ENCODE peak calls at places on chromosomes 6 and 20, in five cellular contexts. T, D, Q, G and V are unnamed samples.
A peak's percentile ranks its signal among the peaks of the same experiment; 100 is the strongest.

GRCh38 chr6:53630533-53631269 is 34.9 kb downstream of the KLHL31 start:
- DNase-seq in Q (no peak), G (no peak), T (no peak), D (no peak), V (no peak)

GRCh38 chr6:52305385-52305784 is 20.8 kb upstream of the MCM3 start:
- DNase-seq in G (no peak), Q (no peak), T (no peak), D (no peak), V (no peak)

GRCh38 chr6:159572344-159573120 is 120.5 kb downstream of the SOD2 start:
- DNase-seq in Q (peak; percentile 60), G (no peak), D (no peak), T (no peak), V (no peak)

GRCh38 chr6:6270948-6271347 is 49.5 kb downstream of the F13A1 start:
- DNase-seq in G (no peak), T (no peak), D (no peak), Q (no peak), V (no peak)

GRCh38 chr6:62150048-62150663 is 135.9 kb downstream of the KHDRBS2 start:
- DNase-seq in D (no peak), G (peak; percentile 30), T (no peak), Q (no peak), V (peak; percentile 33)

GRCh38 chr20:34185766-34186620 is 55.2 kb upstream of the ASIP start:
- DNase-seq in Q (no peak), D (no peak), G (no peak), T (no peak), V (no peak)

GRCh38 chr6:15560713-15561112 is 102.1 kb downstream of the DTNBP1 start:
- DNase-seq in Q (no peak), D (no peak), T (no peak), G (no peak), V (no peak)

GRCh38 chr6:38882157-38882556 is 166.4 kb upstream of the GLP1R start:
- DNase-seq in D (no peak), G (no peak), T (no peak), Q (no peak), V (no peak)

GRCh38 chr6:43669050-43669921 is 18.3 kb downstream of the MRPS18A start:
- DNase-seq in D (no peak), G (peak; percentile 62), Q (peak; percentile 94), T (no peak), V (no peak)

GRCh38 chr20:60652615-60653014 is 599.4 kb upstream of the CDH4 start:
- DNase-seq in T (no peak), D (no peak), G (no peak), Q (no peak), V (no peak)

GRCh38 chr6:63307581-63308246 is 12.1 kb downstream of the LGSN start:
- DNase-seq in Q (no peak), D (no peak), G (peak; percentile 13), T (no peak), V (peak; percentile 16)

GRCh38 chr20:46034039-46034438 is 5.0 kb downstream of the SLC12A5 start:
- DNase-seq in T (no peak), G (no peak), D (no peak), Q (no peak), V (no peak)
- H3K27me3 ChIP-seq in T (peaks cover 65% of the 10 kb centered on the region), G (peaks cover 76% of the 10 kb centered on the region), D (peaks cover 59% of the 10 kb centered on the region), Q (no peaks in the 10 kb centered on the region), V (peaks cover 44% of the 10 kb centered on the region)

DNA sequence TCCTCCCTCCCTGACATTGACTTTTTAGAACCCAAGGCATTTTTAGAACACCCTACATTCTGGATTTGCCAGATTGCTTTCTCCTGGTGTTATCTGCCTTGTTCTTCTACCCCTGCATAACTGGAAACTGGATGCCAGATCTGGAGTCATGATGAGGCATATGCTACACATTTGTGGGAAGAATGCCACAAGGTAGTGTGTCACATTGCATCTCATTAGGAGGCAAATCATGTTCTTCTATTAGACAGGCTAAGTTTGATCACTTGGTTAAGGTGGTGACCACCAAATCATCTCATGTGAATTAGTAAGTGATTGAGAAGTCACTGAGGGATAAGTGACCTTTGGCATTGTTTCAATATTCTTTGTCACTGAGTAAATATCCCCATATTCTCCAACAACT is 12.9 kb upstream of the NKX2-2 start:
- DNase-seq in D (no peak), Q (no peak), G (no peak), T (no peak), V (no peak)
- H3K27me3 ChIP-seq in D (peaks cover 56% of the 10 kb centered on the region), Q (peaks cover 2% of the 10 kb centered on the region), G (peaks cover 59% of the 10 kb centered on the region), T (peaks cover 80% of the 10 kb centered on the region), V (peaks cover 37% of the 10 kb centered on the region)

GRCh38 chr20:13819885-13820645 is 35.2 kb downstream of the NDUFAF5 start:
- DNase-seq in D (no peak), Q (peak; percentile 43), G (peak; percentile 29), T (no peak), V (no peak)
- H3K27me3 ChIP-seq in D (no peaks in the 10 kb centered on the region), Q (no peaks in the 10 kb centered on the region), G (no peaks in the 10 kb centered on the region), T (no peaks in the 10 kb centered on the region), V (no peaks in the 10 kb centered on the region)

GRCh38 chr20:63176448-63177133 is 39.3 kb downstream of the YTHDF1 start:
- DNase-seq in Q (no peak), G (peak; percentile 87), T (no peak), D (peak; percentile 77), V (no peak)
- H3K27me3 ChIP-seq in Q (no peaks in the 10 kb centered on the region), G (peaks cover 58% of the 10 kb centered on the region), T (peaks cover 95% of the 10 kb centered on the region), D (peaks cover 44% of the 10 kb centered on the region), V (peaks cover 38% of the 10 kb centered on the region)